ENCODE peak calls at places on chromosomes 3 and 15, in eight cellular contexts. A is Kasumi-1, Q is heart left ventricle, D is hippocampal formation, V is HFF-Myc, F is NCI-H1105, S is PC-3, W is GF-D8. T is an unnamed sample.

GRCh38 chr3:126971891-126972351 is 11.0 kb upstream of the PLXNA1 start:
- DNase-seq in A (no peak), W (no peak), D (peak; percentile 46), Q (peak; percentile 68), V (no peak), F (no peak), S (no peak), T (no peak)

GRCh38 chr15:41814534-41814933 is 13.4 kb upstream of the JMJD7 start:
- DNase-seq in V (no peak), F (no peak), W (no peak), Q (no peak), D (no peak), A (no peak), S (no peak), T (no peak)

GRCh38 chr3:171199473-171199829 is 172.9 kb upstream of the SLC2A2 start:
- DNase-seq in V (no peak), D (no peak), W (no peak), F (no peak), A (peak; percentile 37), S (no peak), Q (no peak), T (no peak)

GRCh38 chr3:45922039-45922326 is 21.3 kb upstream of the CXCR6 start:
- DNase-seq in F (no peak), V (no peak), A (no peak), D (no peak), S (no peak), W (no peak), Q (no peak), T (no peak)

GRCh38 chr15:95812491-95812890 is 518.0 kb upstream of the NR2F2 start:
- DNase-seq in D (no peak), F (no peak), S (no peak), Q (no peak), V (no peak), W (no peak), A (no peak), T (no peak)

GRCh38 chr15:100588638-100589242 is 13.2 kb downstream of the LINS1 start:
- DNase-seq in A (peak; percentile 19), F (no peak), W (no peak), Q (no peak), V (no peak), D (no peak), S (peak; percentile 50), T (no peak)

GRCh38 chr3:49616491-49616941 is 57.6 kb upstream of the APEH start:
- DNase-seq in D (no peak), Q (no peak), W (no peak), A (no peak), F (no peak), S (no peak), V (peak; percentile 36), T (no peak)

GRCh38 chr15:96108405-96108804 is 222.1 kb upstream of the NR2F2 start:
- DNase-seq in Q (no peak), W (no peak), F (no peak), V (no peak), D (no peak), S (no peak), A (no peak), T (no peak)

GRCh38 chr3:67635806-67636205 is 18.6 kb downstream of the SUCLG2 start:
- DNase-seq in F (no peak), A (no peak), Q (no peak), S (no peak), W (no peak), V (no peak), D (no peak), T (no peak)

GRCh38 chr3:94071713-94072284 is 8.9 kb downstream of the NSUN3 start:
- DNase-seq in V (no peak), Q (no peak), F (no peak), A (no peak), S (no peak), W (no peak), D (no peak), T (no peak)

GRCh38 chr3:150105025-150105424 is 134.3 kb upstream of the PFN2 start:
- DNase-seq in S (no peak), F (no peak), D (no peak), A (no peak), W (no peak), V (no peak), Q (no peak), T (no peak)

GRCh38 chr3:38022301-38022700 is 7.1 kb downstream of the PLCD1 start:
- DNase-seq in S (no peak), F (no peak), W (no peak), A (no peak), Q (peak; percentile 16), D (no peak), V (no peak), T (no peak)

GRCh38 chr3:15539066-15539465 is 17.6 kb upstream of the COLQ start:
- DNase-seq in V (no peak), Q (no peak), F (no peak), A (no peak), W (no peak), S (no peak), D (no peak), T (no peak)

GRCh38 chr15:51536965-51537574 is 85.5 kb downstream of the DMXL2 start:
- DNase-seq in F (no peak), V (no peak), Q (no peak), W (no peak), A (peak; percentile 52), S (peak; percentile 33), D (no peak), T (no peak)

GRCh38 chr15:69863446-69863845 is 234.3 kb downstream of the TLE3 start:
- DNase-seq in W (no peak), A (no peak), V (no peak), Q (no peak), D (no peak), S (no peak), F (no peak), T (no peak)

GRCh38 chr3:22377421-22377820 is 626.4 kb upstream of the ZNF385D start:
- DNase-seq in F (no peak), S (peak; percentile 83), A (no peak), W (no peak), D (no peak), V (no peak), Q (no peak), T (no peak)

GRCh38 chr15:38560456-38560926 is 4.1 kb downstream of the RASGRP1 start:
- DNase-seq in S (no peak), V (no peak), D (no peak), A (no peak), W (no peak), Q (no peak), F (no peak), T (no peak)

GRCh38 chr3:73669268-73669667 is 44.5 kb upstream of the PDZRN3 start:
- DNase-seq in Q (no peak), W (no peak), D (no peak), A (no peak), V (peak; percentile 39), S (no peak), F (no peak), T (no peak)

GRCh38 chr3:129022114-129022994 is 21.2 kb downstream of the EFCC1 start:
- DNase-seq in V (peak; percentile 88), D (no peak), Q (peak; percentile 87), A (peak; percentile 99), S (no peak), F (no peak), W (no peak), T (no peak)

GRCh38 chr15:99979371-99979770 is 246.1 kb upstream of the LYSMD4 start:
- DNase-seq in D (no peak), V (no peak), F (no peak), S (no peak), Q (no peak), W (no peak), A (no peak), T (no peak)

GRCh38 chr3:96330795-96331194 is 483.6 kb upstream of the EPHA6 start:
- DNase-seq in F (no peak), S (no peak), A (no peak), D (no peak), Q (no peak), V (no peak), W (no peak), T (no peak)

T was measured in COR-L47.